ENCODE peak calls at places on chromosome 3, in four cellular contexts. G is NB4; K is cardiac muscle cell; H is CD8-positive, alpha-beta T cell. R is an unnamed sample.
A peak's percentile ranks its signal among the peaks of the same experiment; 100 is the strongest.

GRCh38 chr3:25259871-25260270 is 168.2 kb upstream of the RARB start:
- DNase-seq in G (no peak), K (no peak), H (no peak), R (no peak)

GRCh38 chr3:74613060-74613459 is 1.4 kb downstream of the CNTN3 start:
- DNase-seq in G (no peak), K (no peak), H (no peak), R (no peak)

GRCh38 chr3:149280950-149281349 is 52.5 kb downstream of the TM4SF18 start:
- DNase-seq in G (no peak), K (no peak), H (no peak), R (no peak)

GRCh38 chr3:24343084-24343783 is 151.4 kb downstream of the THRB start:
- DNase-seq in G (peak; percentile 11), K (no peak), H (no peak), R (no peak)

GRCh38 chr3:66153471-66153870 is 67.3 kb upstream of the SLC25A26 start:
- DNase-seq in G (no peak), K (peak; percentile 55), H (no peak), R (no peak)

GRCh38 chr3:37935756-37936666 is 54.6 kb upstream of the VILL start:
- DNase-seq in G (no peak), K (peak; percentile 48), H (no peak), R (no peak)

GRCh38 chr3:185658504-185658912 is 72.4 kb downstream of the SENP2 start:
- DNase-seq in G (no peak), K (no peak), H (no peak), R (no peak)

GRCh38 chr3:56976666-56977560 is 83.6 kb upstream of the SPATA12 start:
- DNase-seq in G (peak; percentile 11), K (no peak), H (no peak), R (no peak)

GRCh38 chr3:185807455-185808068 is 17.3 kb downstream of the IGF2BP2 start:
- DNase-seq in G (peak; percentile 29), K (no peak), H (no peak), R (no peak)

GRCh38 chr3:135688003-135688402 is 277.5 kb upstream of the PPP2R3A start:
- DNase-seq in G (no peak), K (no peak), H (no peak), R (no peak)

GRCh38 chr3:71456155-71456554 is 127.4 kb downstream of the FOXP1 start:
- DNase-seq in G (peak; percentile 36), K (no peak), H (no peak), R (no peak)

GRCh38 chr3:181007262-181007661 is 17.7 kb upstream of the DNAJC19 start:
- DNase-seq in G (no peak), K (no peak), H (no peak), R (no peak)

GRCh38 chr3:166177130-166177529 is 339.9 kb upstream of the BCHE start:
- DNase-seq in G (no peak), K (no peak), H (no peak), R (no peak)

GRCh38 chr3:162165346-162165745 is 668.7 kb downstream of the OTOL1 start:
- DNase-seq in G (no peak), K (no peak), H (no peak), R (no peak)

GRCh38 chr3:16069149-16069922 is 105.1 kb upstream of the GALNT15 start:
- DNase-seq in G (no peak), K (no peak), H (no peak), R (no peak)

GRCh38 chr3:34180532-34180931 is 382.1 kb downstream of the PDCD6IP start:
- DNase-seq in G (no peak), K (no peak), H (no peak), R (no peak)

GRCh38 chr3:104855702-104856101 is 511.0 kb upstream of the ALCAM start:
- DNase-seq in G (no peak), K (no peak), H (no peak), R (no peak)

GRCh38 chr3:160919942-160920341 is 163.9 kb downstream of the PPM1L start:
- DNase-seq in G (no peak), K (no peak), H (no peak), R (no peak)

GRCh38 chr3:10099030-10099429 is 9.0 kb downstream of the FANCD2OS start:
- DNase-seq in G (no peak), K (no peak), H (no peak), R (no peak)

GRCh38 chr3:153404157-153404556 is 242.1 kb downstream of the RAP2B start:
- DNase-seq in G (no peak), K (no peak), H (no peak), R (no peak)

GRCh38 chr3:27729748-27730611 is 7.9 kb upstream of the EOMES start:
- DNase-seq in G (peak; percentile 44), K (peak; percentile 20), H (no peak), R (no peak)

GRCh38 chr3:58008140-58009025 is at the start of gene FLNB:
- DNase-seq in G (peak; percentile 73), K (peak; percentile 85), H (peak; percentile 70), R (peak; percentile 72)

DNA sequence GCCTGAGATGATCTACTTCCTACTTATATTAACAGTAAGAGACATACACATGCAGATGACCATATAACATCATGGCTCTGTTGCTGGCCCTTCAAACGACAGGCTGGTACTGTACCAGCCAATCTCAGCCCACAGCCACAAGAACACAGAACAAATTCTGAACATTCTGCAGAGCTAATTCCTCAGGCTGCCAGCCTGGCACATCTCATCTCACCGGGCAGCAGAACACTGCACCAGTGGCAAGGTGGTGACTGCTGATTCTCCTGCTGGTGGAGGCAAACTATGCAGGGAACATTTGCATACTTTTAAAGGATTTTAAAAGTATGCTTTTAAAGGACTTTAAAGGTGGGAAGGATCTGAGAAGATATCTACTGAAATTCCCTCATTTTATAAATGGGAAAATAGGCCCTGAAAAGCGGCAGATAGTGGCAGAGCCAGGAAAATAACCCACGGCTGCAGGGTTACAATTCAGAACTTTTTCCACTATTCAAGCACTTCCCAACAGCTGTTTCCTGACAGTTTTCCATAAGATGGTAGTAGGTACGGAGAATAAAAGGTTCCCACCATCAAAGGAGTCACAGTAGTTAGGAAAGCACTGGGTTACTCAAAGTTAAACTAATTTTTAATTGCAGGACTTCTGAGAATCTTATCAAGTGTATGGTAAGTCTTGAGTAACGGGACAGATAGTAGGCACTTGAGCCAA is 37.3 kb downstream of the SUMF1 start:
- DNase-seq in G (no peak), K (no peak), H (no peak), R (no peak)
- TF ChIP-seq CTCF in G (no peak), K (no peak), H (no peak), R (no peak)

GRCh38 chr3:49634736-49635135 is 39.4 kb upstream of the APEH start:
- DNase-seq in G (no peak), K (peak; percentile 13), H (no peak), R (no peak)
- TF ChIP-seq CTCF in G (no peak), K (no peak), H (no peak), R (no peak)

DNA sequence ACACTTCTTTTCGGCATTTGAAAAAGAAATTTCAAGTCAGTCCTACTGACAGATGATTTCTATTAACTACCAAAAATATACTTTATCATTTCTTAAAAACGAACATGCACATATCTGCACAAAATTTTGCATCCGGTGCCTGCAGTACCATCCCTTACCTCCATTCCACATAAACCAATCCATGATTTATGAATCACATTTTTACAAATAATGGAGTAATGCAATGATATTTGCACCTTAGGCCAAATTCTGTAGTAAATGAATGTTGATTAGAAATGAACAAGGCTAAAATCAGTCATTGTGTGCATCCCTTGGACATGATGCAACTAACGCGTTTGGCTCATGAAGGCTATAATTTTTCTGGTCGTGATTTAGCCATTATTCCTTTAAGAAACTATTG is 46.5 kb downstream of the ROBO2 start:
- DNase-seq in G (no peak), K (no peak), H (no peak), R (no peak)
- TF ChIP-seq CTCF in G (no peak), K (no peak), H (no peak), R (no peak)

DNA sequence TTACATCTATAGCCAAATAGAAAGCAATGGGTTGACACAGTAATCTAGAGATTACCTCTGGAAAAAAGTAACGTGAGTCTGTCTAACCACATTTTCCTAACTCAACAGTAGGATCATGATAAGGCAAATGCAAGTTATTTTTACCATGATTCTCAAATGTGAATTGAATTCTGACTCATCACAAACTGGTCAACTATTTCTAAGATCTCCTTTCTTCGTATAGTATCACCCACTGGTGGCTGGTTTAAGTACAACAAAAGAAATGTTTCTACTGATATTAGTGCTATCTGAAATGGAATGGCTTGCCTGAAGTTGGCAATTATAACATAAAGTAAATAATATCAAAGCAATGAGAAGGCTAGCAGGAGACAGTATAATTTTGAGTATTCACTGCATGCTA is 102.2 kb downstream of the ABI3BP start:
- DNase-seq in G (no peak), K (no peak), H (no peak), R (no peak)
- TF ChIP-seq CTCF in G (no peak), K (peak; percentile 59), H (no peak), R (no peak)

DNA sequence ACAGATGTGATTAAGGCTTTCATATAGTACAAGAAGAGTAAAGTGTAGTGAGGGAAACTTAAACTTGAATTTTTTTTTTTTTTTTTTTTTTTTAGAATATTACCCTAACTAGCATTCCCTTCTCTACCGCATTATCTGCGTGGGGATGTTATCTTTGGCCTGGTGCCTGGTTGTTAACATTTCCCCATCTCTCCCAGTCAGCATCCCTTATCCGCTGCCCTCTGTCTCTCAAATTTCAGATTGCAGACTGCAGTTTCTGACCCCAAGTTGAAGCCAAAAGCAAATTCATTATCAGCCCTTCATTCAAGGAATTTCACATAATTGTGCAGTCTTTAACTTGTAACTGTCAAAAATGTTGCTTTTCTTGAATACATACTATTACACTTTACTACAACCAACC is 353.0 kb downstream of the PLOD2 start:
- DNase-seq in G (peak; percentile 5), K (peak; percentile 21), H (no peak), R (no peak)
- TF ChIP-seq CTCF in G (peak; percentile 12), K (peak; percentile 35), H (no peak), R (no peak)

GRCh38 chr3:23100106-23100505 is 103.0 kb upstream of the UBE2E2 start:
- DNase-seq in G (no peak), K (no peak), H (no peak), R (no peak)
- TF ChIP-seq CTCF in G (no peak), K (no peak), H (no peak), R (no peak)

R was measured in activated B cell treated with CpG ODN at 0.5 μM for 24 hours.